ENCODE peak calls at places on chromosome 9, in seven cellular contexts. O is stomach, B is fibroblast of mammary gland, K is HFF-Myc, F is HCT116, D is T follicular helper cell, V is hypothalamus. S is an unnamed sample.

GRCh38 chr9:21995652-21996275 is 1.2 kb downstream of the CDKN2B-AS1 start:
- DNase-seq in B (peak), K (no peak), D (no peak), O (peak), F (no peak), V (no peak), S (no peak)

GRCh38 chr9:126116351-126117157 is 210.1 kb upstream of the MVB12B start:
- DNase-seq in B (no peak), O (peak), V (no peak), F (no peak), K (no peak), D (no peak), S (no peak)

GRCh38 chr9:7570107-7570720 is 229.4 kb downstream of the DMAC1 start:
- DNase-seq in D (peak), K (peak), O (peak), F (peak), V (peak), B (peak), S (peak)

GRCh38 chr9:133704711-133705181 is 33.4 kb downstream of the SARDH start:
- DNase-seq in D (no peak), F (no peak), O (no peak), K (no peak), B (no peak), V (no peak), S (no peak)

GRCh38 chr9:130393681-130394071 is 51.1 kb upstream of the ASS1 start:
- DNase-seq in B (no peak), V (no peak), D (no peak), K (no peak), O (no peak), F (no peak), S (no peak)

GRCh38 chr9:93288891-93289883 is 105.2 kb downstream of the WNK2 start:
- DNase-seq in B (peak), D (no peak), V (no peak), F (no peak), K (no peak), O (no peak), S (no peak)

GRCh38 chr9:127755558-127756060 is 20.5 kb upstream of the TOR2A start:
- DNase-seq in O (no peak), D (no peak), V (no peak), F (no peak), K (no peak), B (no peak), S (no peak)

GRCh38 chr9:109981091-109981490 is 201.1 kb downstream of the PALM2AKAP2 start:
- DNase-seq in K (no peak), F (no peak), B (no peak), V (no peak), D (no peak), O (no peak), S (no peak)

GRCh38 chr9:135992486-135993408 is 31.6 kb upstream of the UBAC1 start:
- DNase-seq in K (no peak), D (no peak), V (peak), B (peak), F (no peak), O (peak), S (peak)

GRCh38 chr9:98109052-98109451 is 10.0 kb downstream of the TRIM14 start:
- DNase-seq in K (no peak), D (no peak), B (no peak), V (no peak), F (no peak), O (no peak), S (no peak)

GRCh38 chr9:8766096-8766495 is 966.5 kb upstream of the DMAC1 start:
- DNase-seq in B (peak), K (no peak), V (no peak), O (no peak), D (no peak), F (no peak), S (no peak)

GRCh38 chr9:123360161-123361085 is 4.4 kb downstream of the CRB2 start:
- DNase-seq in V (no peak), K (no peak), D (no peak), F (no peak), O (peak), B (no peak), S (no peak)

GRCh38 chr9:35056571-35057270 is 15.7 kb downstream of the VCP start:
- DNase-seq in F (no peak), B (no peak), D (no peak), O (no peak), V (no peak), K (no peak), S (no peak)

GRCh38 chr9:21413089-21414023 is 4.4 kb downstream of the IFNA8 start:
- DNase-seq in F (no peak), V (no peak), K (no peak), O (no peak), D (no peak), B (no peak), S (no peak)

GRCh38 chr9:113155911-113156559 is 5.2 kb downstream of the SLC31A2 start:
- DNase-seq in F (no peak), O (no peak), V (peak), K (no peak), D (no peak), B (no peak), S (no peak)

GRCh38 chr9:113675475-113675941 is 200.6 kb upstream of the ZNF618 start:
- DNase-seq in B (peak), K (peak), D (no peak), V (peak), F (no peak), O (peak), S (no peak)

GRCh38 chr9:132837501-132838268 is 40.4 kb downstream of the AK8 start:
- DNase-seq in F (no peak), O (no peak), K (no peak), V (no peak), B (no peak), D (no peak), S (no peak)

GRCh38 chr9:136328011-136328621 is 777 bp downstream of the GPSM1 start:
- DNase-seq in B (no peak), O (peak), V (no peak), F (no peak), K (no peak), D (no peak), S (no peak)

GRCh38 chr9:70525553-70525952 is 111.1 kb upstream of the KLF9 start:
- DNase-seq in K (no peak), V (no peak), D (no peak), F (no peak), B (peak), O (no peak), S (no peak)

GRCh38 chr9:27712826-27713225 is 139.5 kb upstream of the C9orf72 start:
- DNase-seq in V (no peak), B (no peak), F (no peak), D (no peak), K (no peak), O (no peak), S (no peak)

GRCh38 chr9:131240047-131240921 is 36.0 kb downstream of the FAM78A start:
- DNase-seq in V (no peak), D (no peak), B (no peak), F (no peak), O (no peak), K (no peak), S (no peak)

GRCh38 chr9:9912459-9912858 is 700.3 kb downstream of the PTPRD start:
- DNase-seq in F (no peak), V (no peak), D (no peak), K (no peak), B (peak), O (no peak), S (no peak)

GRCh38 chr9:95091971-95092320 is 225.6 kb downstream of the FANCC start:
- DNase-seq in V (no peak), D (no peak), O (no peak), F (no peak), K (no peak), B (peak), S (no peak)

GRCh38 chr9:127013597-127013996 is 99.0 kb downstream of the RALGPS1 start:
- DNase-seq in K (no peak), B (no peak), F (no peak), D (no peak), O (no peak), V (no peak), S (no peak)

GRCh38 chr9:76465442-76466298 is 6.7 kb downstream of the GCNT1 start:
- DNase-seq in F (no peak), V (no peak), O (no peak), K (no peak), B (peak), D (no peak), S (no peak)

GRCh38 chr9:35660966-35661413 is 2.9 kb downstream of the CCDC107 start:
- DNase-seq in D (no peak), K (no peak), V (peak), B (peak), O (peak), F (peak), S (no peak)

GRCh38 chr9:38315085-38315595 is 77.4 kb upstream of the ALDH1B1 start:
- DNase-seq in F (no peak), K (no peak), B (no peak), D (no peak), O (no peak), V (no peak), S (no peak)

GRCh38 chr9:131500939-131501541 is 1.7 kb upstream of the POMT1 start:
- DNase-seq in V (no peak), K (no peak), B (peak), D (peak), F (no peak), O (no peak), S (no peak)

GRCh38 chr9:18887546-18887945 is 145.5 kb downstream of the SAXO1 start:
- DNase-seq in K (no peak), V (no peak), O (no peak), D (no peak), F (no peak), B (no peak), S (no peak)

GRCh38 chr9:114906922-114907571 is 23.3 kb downstream of the TNFSF8 start:
- DNase-seq in O (no peak), K (no peak), B (peak), V (no peak), F (peak), D (no peak), S (no peak)

GRCh38 chr9:73441890-73442818 is 290.5 kb downstream of the ANXA1 start:
- DNase-seq in O (no peak), V (no peak), B (peak), D (no peak), K (no peak), F (no peak), S (no peak)

GRCh38 chr9:132169672-132170392 is 8.0 kb downstream of the NTNG2 start:
- DNase-seq in K (peak), D (peak), B (peak), V (peak), F (peak), O (peak), S (peak)

GRCh38 chr9:6757988-6758417 is 230 bp downstream of the KDM4C start:
- DNase-seq in B (no peak), F (no peak), V (peak), D (no peak), O (no peak), K (no peak), S (no peak)

GRCh38 chr9:437066-438015 is 222.7 kb downstream of the DOCK8 start:
- DNase-seq in K (no peak), D (no peak), O (no peak), B (peak), F (no peak), V (no peak), S (no peak)

GRCh38 chr9:124410321-124410913 is 4.8 kb downstream of the PSMB7 start:
- DNase-seq in F (no peak), V (no peak), K (no peak), B (no peak), O (no peak), D (no peak), S (no peak)